ENCODE peak calls at places on chromosomes 11 and 22, in five cellular contexts. M is neuronal stem cell, K is H1, R is H9, D is trophoblast cell. U is an unnamed sample. For H3K4me1, the result is how much of the 10 kb centered on the place peaks cover.

GRCh38 chr22:47570851-47571250 is 808.4 kb downstream of the TBC1D22A start:
- DNase-seq in M (no peak), K (no peak), R (no peak), D (no peak), U (no peak)

GRCh38 chr11:70063555-70063954 is 14.6 kb upstream of the ANO1 start:
- DNase-seq in M (no peak), K (no peak), R (no peak), D (peak), U (no peak)

GRCh38 chr22:41290262-41291221 is 4.6 kb upstream of the RANGAP1 start:
- DNase-seq in M (peak), K (no peak), R (peak), D (no peak), U (peak)

GRCh38 chr11:69817265-69818236 is 1.7 kb downstream of the FGF3 start:
- DNase-seq in M (no peak), K (no peak), R (no peak), D (peak), U (peak)

GRCh38 chr22:33922268-33922667 is 2.0 kb upstream of the LARGE1 start:
- DNase-seq in M (no peak), K (no peak), R (peak), D (peak), U (peak)

GRCh38 chr11:116642902-116643301 is 129.9 kb downstream of the BUD13 start:
- DNase-seq in M (no peak), K (no peak), R (no peak), D (no peak), U (no peak)

GRCh38 chr11:115527534-115528125 is 23.4 kb upstream of the CADM1 start:
- DNase-seq in M (peak), K (no peak), R (peak), D (peak), U (no peak)

GRCh38 chr11:128919192-128919591 is 23.5 kb downstream of the TP53AIP1 start:
- DNase-seq in M (no peak), K (no peak), R (no peak), D (peak), U (no peak)

GRCh38 chr11:1967641-1968225 is 20.6 kb downstream of the MRPL23 start:
- DNase-seq in M (no peak), K (no peak), R (no peak), D (no peak), U (no peak)

GRCh38 chr11:125967515-125967914 is 21.7 kb downstream of the VSIG10L2 start:
- DNase-seq in M (no peak), K (no peak), R (no peak), D (no peak), U (no peak)

GRCh38 chr11:117743121-117743815 is 53.7 kb downstream of the DSCAML1 start:
- DNase-seq in M (no peak), K (no peak), R (no peak), D (no peak), U (no peak)

DNA sequence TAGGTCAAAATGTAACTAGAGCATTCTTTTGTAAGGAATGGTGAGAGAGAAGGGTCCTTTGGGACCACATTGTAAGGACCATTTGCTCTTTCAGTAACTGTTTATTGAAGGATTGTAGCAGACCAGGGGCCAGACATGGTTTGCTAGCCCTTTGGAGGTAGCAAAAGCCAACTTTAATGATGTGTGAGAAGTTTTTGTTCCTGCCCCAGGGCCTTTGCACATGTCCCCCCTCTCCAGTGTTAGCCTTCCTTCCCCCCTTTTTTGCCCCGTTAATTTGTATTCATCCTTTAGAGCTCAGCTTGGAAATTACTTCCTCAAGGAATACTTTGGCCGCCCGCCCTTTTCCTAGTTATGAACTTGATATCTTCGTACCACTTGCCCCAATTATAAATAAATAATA is 9.0 kb downstream of the LIMK2 start:
- DNase-seq in M (no peak), K (no peak), R (no peak), D (no peak), U (no peak)
- H3K4me1 ChIP-seq in M (under half), K (under half), R (under half), D (under half), U (under half)

GRCh38 chr11:122248939-122249338 is 132.9 kb upstream of the BLID start:
- DNase-seq in M (no peak), K (no peak), R (no peak), D (no peak), U (no peak)
- H2BK12ac ChIP-seq in M (no peak), K (no peak), R (no peak), D (no peak), U (no peak)

GRCh38 chr11:64856382-64857227 is 12.2 kb upstream of the CDC42BPG start:
- DNase-seq in M (no peak), K (no peak), R (no peak), D (peak), U (peak)
- H3K4me1 ChIP-seq in M (under half), K (under half), R (under half), D (under half), U (half or more)

GRCh38 chr11:37509471-37509870 is 911.4 kb upstream of the RAG2 start:
- DNase-seq in M (no peak), K (no peak), R (no peak), D (no peak), U (no peak)
- H2BK12ac ChIP-seq in M (no peak), K (no peak), R (no peak), D (no peak), U (no peak)

GRCh38 chr22:46098525-46099475 is 51.5 kb upstream of the PPARA start:
- DNase-seq in M (no peak), K (no peak), R (no peak), D (no peak), U (no peak)

GRCh38 chr22:46096051-46096450 is 54.3 kb upstream of the PPARA start:
- DNase-seq in M (no peak), K (no peak), R (no peak), D (no peak), U (no peak)

GRCh38 chr22:46099740-46100139 is 50.6 kb upstream of the PPARA start:
- DNase-seq in M (no peak), K (no peak), R (no peak), D (no peak), U (no peak)

GRCh38 chr22:46096706-46097230 is 53.6 kb upstream of the PPARA start:
- DNase-seq in M (no peak), K (no peak), R (no peak), D (no peak), U (no peak)

GRCh38 chr22:46097268-46097900 is 52.9 kb upstream of the PPARA start:
- DNase-seq in M (no peak), K (no peak), R (no peak), D (no peak), U (no peak)
- H3K4me1 ChIP-seq in M (under half), K (under half), R (under half), D (under half), U (under half)

GRCh38 chr11:27477243-27477642 is 4.7 kb upstream of the LGR4 start:
- DNase-seq in M (no peak), K (no peak), R (no peak), D (no peak), U (no peak)
- H2BK12ac ChIP-seq in M (no peak), K (no peak), R (no peak), D (no peak), U (no peak)

GRCh38 chr11:27349919-27350318 is 13.1 kb downstream of the CCDC34 start:
- DNase-seq in M (no peak), K (no peak), R (no peak), D (peak), U (no peak)
- H3K4me1 ChIP-seq in M (under half), K (under half), R (under half), D (under half), U (under half)

DNA sequence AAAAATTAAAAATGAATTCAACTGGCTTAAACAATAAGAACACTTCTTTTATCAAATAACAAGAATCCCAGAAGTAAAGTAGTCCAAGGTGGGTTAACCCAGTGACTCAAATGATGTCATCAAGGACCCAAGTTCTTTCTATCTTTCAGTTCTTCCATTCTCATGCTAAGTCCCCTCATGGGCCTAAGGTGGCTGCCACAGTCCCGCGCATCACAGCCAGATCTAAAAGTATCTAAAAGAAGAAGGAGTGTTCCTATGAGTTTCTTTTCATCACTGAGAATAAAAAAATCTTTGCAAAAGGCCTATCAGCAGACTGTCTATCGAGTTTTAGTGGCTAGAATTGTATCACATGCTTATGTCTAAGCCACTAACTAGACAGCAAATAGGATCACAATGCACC is 37.2 kb upstream of the LDLRAD3 start:
- DNase-seq in M (no peak), K (no peak), R (no peak), D (no peak), U (no peak)
- H2BK12ac ChIP-seq in M (no peak), K (no peak), R (no peak), D (no peak), U (no peak)

GRCh38 chr11:61357894-61358239 is 3.8 kb downstream of the CYB561A3 start:
- DNase-seq in M (no peak), K (no peak), R (no peak), D (no peak), U (no peak)

GRCh38 chr11:61358566-61358965 is 3.1 kb downstream of the CYB561A3 start:
- DNase-seq in M (no peak), K (no peak), R (no peak), D (no peak), U (no peak)

GRCh38 chr11:61361237-61361636 is 445 bp downstream of the CYB561A3 start:
- DNase-seq in M (no peak), K (no peak), R (no peak), D (peak), U (no peak)

GRCh38 chr11:61357233-61357893 is 4.3 kb downstream of the CYB561A3 start:
- DNase-seq in M (no peak), K (no peak), R (no peak), D (no peak), U (no peak)

DNA sequence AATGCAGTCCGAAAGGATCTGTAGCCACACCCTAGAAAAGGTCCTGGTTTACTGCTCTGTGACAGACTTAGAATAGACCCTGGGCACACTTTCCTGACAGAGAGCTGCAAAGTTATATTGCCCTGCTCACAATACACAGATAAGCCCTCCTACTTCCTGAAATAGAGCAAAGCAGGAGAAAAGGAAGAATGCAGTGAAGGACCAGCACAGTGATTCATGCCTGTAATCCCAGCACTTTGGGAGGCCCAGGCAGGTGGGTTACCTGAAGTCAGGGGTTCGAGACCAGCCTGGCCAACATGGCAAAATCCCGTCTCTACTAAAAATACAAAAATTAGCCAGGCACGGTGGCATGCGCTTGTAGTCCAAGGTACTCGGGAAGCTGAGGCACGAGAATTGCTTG is 2.1 kb downstream of the CYB561A3 start:
- DNase-seq in M (no peak), K (no peak), R (no peak), D (peak), U (no peak)
- H3K4me1 ChIP-seq in M (under half), K (under half), R (under half), D (under half), U (under half)

GRCh38 chr11:109121173-109121938 is 300.6 kb upstream of the C11orf87 start:
- DNase-seq in M (no peak), K (no peak), R (no peak), D (no peak), U (no peak)
- H2BK12ac ChIP-seq in M (no peak), K (no peak), R (no peak), D (no peak), U (no peak)

U was measured in mesenchymal stem cell.